ENCODE peak calls at places on chromosomes 11 and 22, in six cellular contexts. T, A, O, J, H and R are unnamed samples. For H3K4me1, the result is how much of the 10 kb centered on the place peaks cover.

GRCh38 chr11:5550440-5551095 is 2.2 kb upstream of the OR52H1 start:
- DNase-seq in T (no peak), A (no peak), O (peak), J (no peak), H (no peak), R (no peak)

GRCh38 chr11:37916331-37916730 is 1318.3 kb upstream of the RAG2 start:
- DNase-seq in T (no peak), A (no peak), O (no peak), J (no peak), H (no peak), R (no peak)

GRCh38 chr11:43579171-43579918 is 101.2 kb upstream of the HSD17B12 start:
- DNase-seq in T (peak), A (peak), O (peak), J (no peak), H (no peak), R (no peak)

GRCh38 chr22:44330727-44331660 is 18.2 kb upstream of the SHISAL1 start:
- DNase-seq in T (no peak), A (no peak), O (no peak), J (no peak), H (no peak), R (no peak)

GRCh38 chr11:64436025-64436424 is 77.1 kb downstream of the RPS6KA4 start:
- DNase-seq in T (no peak), A (no peak), O (no peak), J (no peak), H (no peak), R (no peak)

GRCh38 chr11:86372586-86372985 is 2.1 kb upstream of the CCDC81 start:
- DNase-seq in T (no peak), A (no peak), O (no peak), J (no peak), H (no peak), R (no peak)

GRCh38 chr11:117855452-117855851 is 21.0 kb downstream of the FXYD6 start:
- DNase-seq in T (no peak), A (no peak), O (no peak), J (no peak), H (peak), R (no peak)

GRCh38 chr11:114399903-114400221 is 449 bp downstream of the C11orf71 start:
- DNase-seq in T (peak), A (peak), O (peak), J (no peak), H (no peak), R (no peak)

GRCh38 chr11:122723576-122723975 is 68.1 kb downstream of the UBASH3B start:
- DNase-seq in T (no peak), A (no peak), O (no peak), J (no peak), H (no peak), R (no peak)

GRCh38 chr11:103085758-103086365 is 6.1 kb downstream of the DCUN1D5 start:
- DNase-seq in T (no peak), A (no peak), O (peak), J (no peak), H (no peak), R (no peak)

GRCh38 chr22:41508770-41509170 is 35.5 kb downstream of the POLR3H start:
- DNase-seq in T (no peak), A (no peak), O (no peak), J (no peak), H (no peak), R (no peak)

GRCh38 chr22:40107756-40108437 is 69.8 kb upstream of the TNRC6B start:
- DNase-seq in T (peak), A (no peak), O (peak), J (no peak), H (peak), R (no peak)

GRCh38 chr11:36628765-36629199 is 30.7 kb upstream of the RAG2 start:
- DNase-seq in T (no peak), A (no peak), O (no peak), J (no peak), H (no peak), R (no peak)

DNA sequence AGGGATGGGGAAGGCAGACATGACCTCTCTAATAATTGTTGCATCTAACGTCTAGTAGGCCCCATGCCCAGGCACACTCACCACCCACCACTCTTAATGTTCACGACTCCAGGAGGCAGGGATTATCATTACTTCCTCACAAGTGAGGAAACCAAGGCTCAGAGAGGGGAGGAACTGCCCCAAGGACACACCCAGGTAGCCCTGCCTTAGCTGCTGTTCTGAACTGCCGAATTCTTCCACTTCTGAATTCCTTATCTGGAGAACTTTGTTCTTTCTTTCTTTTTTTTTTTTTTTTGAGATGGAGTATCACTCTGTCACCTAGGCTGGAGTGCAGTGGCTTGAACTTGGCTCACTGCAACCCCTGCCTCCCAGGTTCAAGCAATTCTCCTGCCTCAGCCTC is 16.7 kb downstream of the SLCO2B1 start:
- DNase-seq in T (no peak), A (no peak), O (no peak), J (no peak), H (no peak), R (no peak)
- H3K27ac ChIP-seq in T (no peak), A (no peak), O (no peak), J (no peak), H (no peak), R (no peak)

GRCh38 chr22:46828323-46829139 is 66.1 kb downstream of the TBC1D22A start:
- DNase-seq in T (no peak), A (no peak), O (no peak), J (no peak), H (no peak), R (no peak)

GRCh38 chr22:46830841-46831240 is 68.4 kb downstream of the TBC1D22A start:
- DNase-seq in T (no peak), A (peak), O (no peak), J (no peak), H (no peak), R (no peak)

GRCh38 chr22:46830001-46830715 is 67.7 kb downstream of the TBC1D22A start:
- DNase-seq in T (no peak), A (peak), O (peak), J (no peak), H (no peak), R (no peak)

GRCh38 chr22:46827781-46828180 is 65.3 kb downstream of the TBC1D22A start:
- DNase-seq in T (no peak), A (no peak), O (no peak), J (no peak), H (no peak), R (no peak)

DNA sequence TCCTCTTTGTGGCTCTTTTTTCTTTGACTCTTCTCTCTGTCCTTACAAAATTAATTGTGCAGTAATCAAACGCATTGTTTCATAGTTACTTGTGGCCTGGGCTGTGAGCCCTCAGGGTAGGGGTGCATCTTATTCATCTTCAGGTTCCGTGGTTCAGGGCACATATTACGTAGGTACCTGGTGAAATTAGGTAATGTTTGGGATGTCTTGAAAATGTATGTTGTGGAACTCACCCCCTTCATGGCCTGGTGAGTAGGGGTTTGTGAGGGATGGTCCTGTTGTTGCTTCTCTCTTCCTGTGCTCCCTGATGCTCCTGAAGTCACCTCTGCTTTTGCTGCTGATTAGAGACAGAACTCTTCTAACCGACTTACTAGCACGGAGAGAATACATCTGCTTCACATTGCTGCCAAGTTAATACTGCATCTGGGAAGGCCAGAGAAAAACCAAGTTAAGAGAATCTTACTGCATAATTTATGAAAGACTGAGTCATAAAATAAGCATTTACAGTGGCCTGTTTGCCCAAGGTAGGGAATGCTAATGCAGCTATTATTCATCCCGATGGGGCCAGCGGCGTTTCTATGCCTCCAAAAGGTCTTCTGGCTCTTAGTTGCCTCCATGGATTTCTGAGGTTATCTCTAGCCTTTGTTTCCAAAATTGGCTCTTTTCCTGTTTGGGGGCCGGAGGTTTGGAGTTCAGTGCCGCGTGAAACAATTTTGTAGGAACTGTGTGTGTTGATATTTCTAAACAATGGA is 66.9 kb downstream of the TBC1D22A start:
- DNase-seq in T (no peak), A (peak), O (peak), J (no peak), H (no peak), R (no peak)
- H3K4me3 ChIP-seq in T (no peak), A (peak), O (no peak), J (no peak), H (no peak), R (no peak)

GRCh38 chr11:47415091-47415854 is 6.9 kb downstream of the SLC39A13 start:
- DNase-seq in T (no peak), A (no peak), O (no peak), J (no peak), H (no peak), R (no peak)

GRCh38 chr11:47412152-47412746 is 3.9 kb downstream of the SLC39A13 start:
- DNase-seq in T (peak), A (peak), O (peak), J (peak), H (no peak), R (peak)

GRCh38 chr11:47413351-47413750 is 5.0 kb downstream of the SLC39A13 start:
- DNase-seq in T (no peak), A (no peak), O (no peak), J (no peak), H (no peak), R (no peak)

GRCh38 chr11:47414685-47415070 is 6.3 kb downstream of the SLC39A13 start:
- DNase-seq in T (no peak), A (no peak), O (no peak), J (no peak), H (no peak), R (no peak)

DNA sequence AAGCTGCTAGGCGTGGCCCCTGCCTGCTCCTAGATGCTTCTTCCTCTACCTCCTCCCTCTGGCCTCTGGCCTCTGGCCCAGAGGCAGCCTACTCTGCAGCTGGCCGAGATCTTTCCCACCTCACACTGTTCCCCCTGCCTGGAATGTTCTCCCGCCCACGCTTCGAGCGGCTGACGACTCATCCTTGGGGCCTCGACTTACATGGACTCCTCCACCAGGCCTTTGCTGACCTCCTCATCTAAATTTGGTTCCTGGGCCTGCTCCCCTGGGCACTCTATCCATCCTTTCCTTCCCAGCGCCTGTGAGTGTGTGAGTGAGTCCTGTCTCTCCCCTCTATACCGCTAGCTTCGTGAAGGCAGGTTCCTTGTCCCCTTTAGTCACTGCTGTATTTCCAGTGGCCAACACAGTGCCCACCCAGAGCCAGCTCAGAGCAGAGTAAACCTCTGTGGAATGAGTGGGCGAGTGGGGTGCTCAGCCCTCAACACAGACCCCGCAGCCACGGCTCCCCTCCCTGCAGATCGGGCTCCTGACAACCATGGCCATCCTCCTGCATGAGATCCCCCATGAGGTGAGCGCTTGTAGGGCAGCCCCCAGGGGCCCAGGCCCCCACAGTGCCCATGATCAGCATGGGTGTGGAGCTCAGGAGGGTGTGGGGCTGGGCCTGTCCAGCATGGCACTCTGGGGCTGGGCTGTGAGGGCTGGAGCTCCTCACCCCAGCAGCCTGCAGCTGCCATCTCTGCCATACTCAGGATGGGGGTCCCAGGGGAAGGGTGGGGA is 5.7 kb downstream of the SLC39A13 start:
- DNase-seq in T (no peak), A (no peak), O (peak), J (no peak), H (peak), R (no peak)
- H3K4me1 ChIP-seq in T (under half), A (under half), O (under half), J (under half), H (under half), R (under half)

GRCh38 chr11:75345455-75346224 is 5.8 kb downstream of the ARRB1 start:
- DNase-seq in T (no peak), A (no peak), O (no peak), J (no peak), H (no peak), R (no peak)

GRCh38 chr11:75342231-75342918 is 9.1 kb downstream of the ARRB1 start:
- DNase-seq in T (no peak), A (no peak), O (no peak), J (no peak), H (no peak), R (no peak)

GRCh38 chr11:75344761-75345454 is 6.6 kb downstream of the ARRB1 start:
- DNase-seq in T (no peak), A (no peak), O (no peak), J (no peak), H (no peak), R (no peak)

GRCh38 chr11:75342966-75343870 is 8.2 kb downstream of the ARRB1 start:
- DNase-seq in T (no peak), A (peak), O (peak), J (no peak), H (no peak), R (peak)

DNA sequence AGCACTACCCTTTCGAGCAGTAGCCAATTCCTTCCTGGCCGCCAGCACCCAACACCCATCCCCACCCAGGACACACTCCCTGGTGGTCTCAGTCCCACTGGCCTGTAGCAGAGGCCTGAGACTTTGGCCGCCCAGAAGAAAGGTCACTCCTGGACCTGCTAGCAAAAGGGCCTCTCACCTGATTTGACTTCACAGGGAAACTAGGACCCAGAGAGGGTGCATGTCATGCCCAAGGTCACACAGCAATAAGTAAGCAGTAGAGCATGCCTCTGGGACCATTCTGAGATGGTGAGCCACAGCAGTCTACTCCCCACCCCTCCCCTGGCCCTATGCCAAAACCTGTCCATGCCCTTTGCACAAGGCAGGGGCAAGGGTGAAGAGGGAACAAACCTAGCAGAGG is 7.3 kb downstream of the ARRB1 start:
- DNase-seq in T (no peak), A (no peak), O (no peak), J (no peak), H (no peak), R (no peak)
- H3K27ac ChIP-seq in T (no peak), A (peak), O (no peak), J (no peak), H (peak), R (no peak)

DNA sequence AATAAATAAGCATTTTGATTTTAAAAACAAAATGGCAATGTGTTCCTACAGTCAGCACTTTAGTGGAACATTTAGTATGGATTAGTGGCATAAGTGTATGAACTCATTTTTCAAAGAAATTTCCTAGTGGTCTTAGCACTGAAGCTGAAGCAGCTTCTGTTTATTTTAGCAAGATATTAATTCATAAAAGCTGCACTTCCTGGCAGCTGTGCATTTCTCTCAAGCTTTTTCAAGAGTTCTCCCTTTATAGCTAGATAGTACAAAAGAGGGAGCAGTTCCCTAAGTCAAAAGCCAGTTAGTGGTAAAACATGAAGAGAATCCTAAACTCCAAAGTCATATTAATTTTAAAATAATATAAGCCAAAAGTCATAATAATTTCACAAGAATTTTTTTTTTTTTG is 1036.0 kb upstream of the CCDC90B start:
- DNase-seq in T (no peak), A (no peak), O (no peak), J (no peak), H (no peak), R (no peak)
- H3K4me3 ChIP-seq in T (no peak), A (no peak), O (no peak), J (no peak), H (no peak), R (no peak)

GRCh38 chr22:49953027-49953679 is 7.4 kb upstream of the PIM3 start:
- DNase-seq in T (no peak), A (no peak), O (no peak), J (no peak), H (no peak), R (no peak)

GRCh38 chr22:49951001-49951677 is 9.4 kb upstream of the PIM3 start:
- DNase-seq in T (no peak), A (no peak), O (no peak), J (no peak), H (no peak), R (no peak)

GRCh38 chr22:49951678-49951985 is 8.9 kb upstream of the PIM3 start:
- DNase-seq in T (no peak), A (no peak), O (no peak), J (no peak), H (no peak), R (no peak)

GRCh38 chr22:49953680-49954344 is 6.8 kb upstream of the PIM3 start:
- DNase-seq in T (no peak), A (no peak), O (no peak), J (no peak), H (no peak), R (no peak)

DNA sequence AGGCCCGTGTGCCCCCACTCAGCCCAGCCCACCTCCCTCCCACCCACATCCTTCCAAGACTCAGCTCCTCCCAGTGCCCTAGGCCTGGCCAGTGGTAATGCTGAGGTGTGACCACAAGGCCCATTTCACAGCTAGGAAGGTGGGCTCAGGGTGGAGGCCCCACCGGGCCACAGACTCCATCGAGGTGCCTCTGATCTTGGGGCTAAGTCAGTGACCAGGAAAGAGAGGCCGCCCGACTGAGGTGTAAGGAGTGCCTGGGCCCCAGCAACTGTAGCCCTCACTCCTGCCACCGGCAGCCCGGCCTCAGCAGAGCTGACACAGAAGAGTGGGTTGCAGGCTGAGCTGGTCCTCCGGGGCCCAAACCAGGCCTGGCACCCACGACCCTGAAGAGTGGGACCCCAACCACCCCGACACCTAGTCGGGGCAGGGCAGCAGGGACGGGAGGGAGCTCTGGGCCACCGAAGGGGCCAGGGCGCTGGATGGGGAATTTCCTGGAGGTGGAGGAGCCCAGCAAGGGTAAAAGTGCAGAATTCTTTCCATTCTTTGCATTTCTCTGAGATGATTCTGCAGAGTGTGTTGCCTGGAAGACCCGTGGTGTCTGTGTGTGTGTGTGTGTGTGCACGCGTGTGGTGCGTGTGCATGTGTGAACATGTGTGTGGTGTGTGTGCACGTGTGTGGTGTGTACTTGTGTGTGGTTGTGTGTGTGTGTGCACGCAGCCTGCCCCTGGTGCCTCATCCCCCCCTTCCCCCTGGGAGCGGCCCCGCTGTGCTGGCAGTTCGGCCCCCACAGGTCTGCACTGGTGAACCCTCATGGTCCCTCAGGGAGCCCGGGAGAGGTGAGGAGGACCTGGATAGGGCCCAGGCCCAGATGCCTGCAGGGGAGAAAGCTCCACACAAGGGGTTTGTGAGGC is 8.3 kb upstream of the PIM3 start:
- DNase-seq in T (no peak), A (no peak), O (peak), J (no peak), H (no peak), R (no peak)
- H3K4me1 ChIP-seq in T (under half), A (half or more), O (under half), J (under half), H (under half), R (under half)